ENCODE peak calls at places on chromosomes 4 and X, in nine cellular contexts. W is NCI-H524 treated with DMSO at 0.1 percent for 48 hours, O is iris pigment epithelial cell, N is nephron progenitor cell, L is H1, B is dorsolateral prefrontal cortex, E is choroid plexus epithelial cell, K is GM23248, R is HT-29. J is an unnamed sample.

GRCh38 chr4:7652906-7653305 is 218.2 kb upstream of the PSAPL1 start:
- DNase-seq in R (no peak), E (no peak), B (no peak), W (no peak), N (no peak), K (no peak), L (no peak), O (no peak), J (no peak)

GRCh38 chr4:155705664-155706063 is 39.0 kb downstream of the GUCY1A1 start:
- DNase-seq in O (peak), E (peak), B (no peak), L (no peak), W (no peak), K (no peak), N (peak), R (peak), J (no peak)

GRCh38 chr4:185470503-185471195 is 884 bp downstream of the CCDC110 start:
- DNase-seq in B (peak), L (no peak), W (no peak), E (peak), O (peak), K (peak), N (peak), R (peak), J (no peak)

GRCh38 chr4:7950301-7951092 is 10.8 kb upstream of the AFAP1 start:
- DNase-seq in B (no peak), K (no peak), R (no peak), E (no peak), W (no peak), L (no peak), O (no peak), N (no peak), J (no peak)

GRCh38 chrX:1884446-1884845 is 269.6 kb downstream of the ASMT start:
- DNase-seq in K (no peak), B (no peak), R (no peak), O (no peak), L (no peak), W (no peak), E (no peak), N (no peak), J (no peak)

GRCh38 chrX:137423241-137423640 is 142.7 kb upstream of the ZIC3 start:
- DNase-seq in B (no peak), L (no peak), W (no peak), K (no peak), N (no peak), E (no peak), R (no peak), O (no peak), J (no peak)

GRCh38 chr4:75423029-75423428 is 91.2 kb downstream of the RCHY1 start:
- DNase-seq in W (no peak), E (no peak), L (no peak), N (no peak), B (no peak), O (no peak), K (no peak), R (no peak), J (no peak)

GRCh38 chr4:46123872-46124755 is at the start of gene GABRG1:
- DNase-seq in L (peak), O (no peak), R (no peak), N (peak), W (peak), E (no peak), B (peak), K (no peak), J (peak)

GRCh38 chr4:76836860-76837564 is 60.9 kb downstream of the SOWAHB start:
- DNase-seq in O (no peak), B (no peak), E (no peak), R (peak), L (no peak), K (no peak), N (peak), W (no peak), J (no peak)

GRCh38 chr4:88277711-88278025 is 6.7 kb downstream of the PPM1K start:
- DNase-seq in L (no peak), N (no peak), W (no peak), O (no peak), E (no peak), R (no peak), B (no peak), K (no peak), J (no peak)

GRCh38 chrX:150211988-150212387 is 151.1 kb upstream of the MAMLD1 start:
- DNase-seq in W (no peak), N (no peak), B (no peak), R (no peak), L (no peak), E (peak), O (peak), K (peak), J (no peak)

J was measured in RWPE2.